ENCODE peak calls at places on chromosomes 1 and 21, in ten cellular contexts. One of them, this sample, is unnamed.
A peak's percentile ranks its signal among the peaks of the same experiment; 100 is the strongest.

GRCh38 chr1:32761253-32761877 is 55.8 kb downstream of the YARS1 start:
- DNase-seq in heart left ventricle: no peak
- DNase-seq in bronchial epithelial cell: peak; percentile 99
- DNase-seq in GM23338: peak; percentile 85
- DNase-seq in OCI-LY7: no peak
- DNase-seq in fibroblast of pulmonary artery: peak; percentile 84
- DNase-seq in Panc1: no peak
- DNase-seq in ascending aorta: no peak
- DNase-seq in fibroblast of mammary gland: peak; percentile 73
- DNase-seq in BJ: no peak
- DNase-seq in this sample: peak; percentile 38

GRCh38 chr1:77467196-77467595 is 185.4 kb downstream of the AK5 start:
- DNase-seq in heart left ventricle: no peak
- DNase-seq in bronchial epithelial cell: no peak
- DNase-seq in GM23338: no peak
- DNase-seq in OCI-LY7: no peak
- DNase-seq in fibroblast of pulmonary artery: no peak
- DNase-seq in Panc1: no peak
- DNase-seq in ascending aorta: no peak
- DNase-seq in fibroblast of mammary gland: no peak
- DNase-seq in BJ: no peak
- DNase-seq in this sample: no peak

GRCh38 chr1:93349231-93350135 is 3.8 kb downstream of the DR1 start:
- DNase-seq in heart left ventricle: no peak
- DNase-seq in bronchial epithelial cell: peak; percentile 68
- DNase-seq in GM23338: no peak
- DNase-seq in OCI-LY7: peak; percentile 16
- DNase-seq in fibroblast of pulmonary artery: no peak
- DNase-seq in Panc1: no peak
- DNase-seq in ascending aorta: no peak
- DNase-seq in fibroblast of mammary gland: peak; percentile 57
- DNase-seq in BJ: no peak
- DNase-seq in this sample: no peak

GRCh38 chr1:184387871-184388670 is 1.2 kb downstream of the C1orf21 start:
- DNase-seq in heart left ventricle: peak; percentile 38
- DNase-seq in bronchial epithelial cell: peak; percentile 95
- DNase-seq in GM23338: peak; percentile 45
- DNase-seq in OCI-LY7: no peak
- DNase-seq in fibroblast of pulmonary artery: peak; percentile 61
- DNase-seq in Panc1: no peak
- DNase-seq in ascending aorta: no peak
- DNase-seq in fibroblast of mammary gland: peak; percentile 87
- DNase-seq in BJ: peak; percentile 32
- DNase-seq in this sample: peak; percentile 19

GRCh38 chr1:111448482-111448917 is 556 bp downstream of the WDR77 start:
- DNase-seq in heart left ventricle: no peak
- DNase-seq in bronchial epithelial cell: peak; percentile 53
- DNase-seq in GM23338: no peak
- DNase-seq in OCI-LY7: peak; percentile 23
- DNase-seq in fibroblast of pulmonary artery: no peak
- DNase-seq in Panc1: no peak
- DNase-seq in ascending aorta: no peak
- DNase-seq in fibroblast of mammary gland: peak; percentile 24
- DNase-seq in BJ: no peak
- DNase-seq in this sample: peak; percentile 20

GRCh38 chr1:7941437-7941793 is 776 bp upstream of the TNFRSF9 start:
- DNase-seq in heart left ventricle: no peak
- DNase-seq in bronchial epithelial cell: no peak
- DNase-seq in GM23338: no peak
- DNase-seq in OCI-LY7: no peak
- DNase-seq in fibroblast of pulmonary artery: no peak
- DNase-seq in Panc1: no peak
- DNase-seq in ascending aorta: no peak
- DNase-seq in fibroblast of mammary gland: peak; percentile 78
- DNase-seq in BJ: no peak
- DNase-seq in this sample: no peak

GRCh38 chr1:19664453-19665043 is at the start of gene HTR6:
- DNase-seq in heart left ventricle: no peak
- DNase-seq in bronchial epithelial cell: no peak
- DNase-seq in GM23338: no peak
- DNase-seq in OCI-LY7: no peak
- DNase-seq in fibroblast of pulmonary artery: no peak
- DNase-seq in Panc1: no peak
- DNase-seq in ascending aorta: no peak
- DNase-seq in fibroblast of mammary gland: no peak
- DNase-seq in BJ: no peak
- DNase-seq in this sample: peak; percentile 89

GRCh38 chr21:39924577-39925308 is 57.5 kb downstream of the PCP4 start:
- DNase-seq in heart left ventricle: no peak
- DNase-seq in bronchial epithelial cell: no peak
- DNase-seq in GM23338: peak; percentile 56
- DNase-seq in OCI-LY7: no peak
- DNase-seq in fibroblast of pulmonary artery: no peak
- DNase-seq in Panc1: no peak
- DNase-seq in ascending aorta: no peak
- DNase-seq in fibroblast of mammary gland: no peak
- DNase-seq in BJ: no peak
- DNase-seq in this sample: no peak

GRCh38 chr1:210233495-210234253 is 1.1 kb downstream of the SERTAD4 start:
- DNase-seq in heart left ventricle: peak; percentile 45
- DNase-seq in bronchial epithelial cell: peak; percentile 64
- DNase-seq in GM23338: peak; percentile 61
- DNase-seq in OCI-LY7: no peak
- DNase-seq in fibroblast of pulmonary artery: peak; percentile 73
- DNase-seq in Panc1: no peak
- DNase-seq in ascending aorta: no peak
- DNase-seq in fibroblast of mammary gland: peak; percentile 51
- DNase-seq in BJ: no peak
- DNase-seq in this sample: no peak

GRCh38 chr1:226549937-226550670 is 1.5 kb downstream of the STUM start:
- DNase-seq in heart left ventricle: peak; percentile 63
- DNase-seq in bronchial epithelial cell: peak; percentile 50
- DNase-seq in GM23338: peak; percentile 76
- DNase-seq in OCI-LY7: peak; percentile 74
- DNase-seq in fibroblast of pulmonary artery: peak; percentile 14
- DNase-seq in Panc1: no peak
- DNase-seq in ascending aorta: no peak
- DNase-seq in fibroblast of mammary gland: peak; percentile 10
- DNase-seq in BJ: no peak
- DNase-seq in this sample: peak; percentile 70

GRCh38 chr1:2386636-2387611 is 4.4 kb downstream of the MORN1 start:
- DNase-seq in heart left ventricle: peak; percentile 21
- DNase-seq in bronchial epithelial cell: no peak
- DNase-seq in GM23338: no peak
- DNase-seq in OCI-LY7: no peak
- DNase-seq in fibroblast of pulmonary artery: no peak
- DNase-seq in Panc1: no peak
- DNase-seq in ascending aorta: no peak
- DNase-seq in fibroblast of mammary gland: no peak
- DNase-seq in BJ: no peak
- DNase-seq in this sample: no peak

GRCh38 chr1:117754061-117754969 is 148.5 kb downstream of the TENT5C start:
- DNase-seq in heart left ventricle: peak; percentile 47
- DNase-seq in bronchial epithelial cell: peak; percentile 46
- DNase-seq in GM23338: peak; percentile 93
- DNase-seq in OCI-LY7: peak; percentile 74
- DNase-seq in fibroblast of pulmonary artery: peak; percentile 73
- DNase-seq in Panc1: no peak
- DNase-seq in ascending aorta: no peak
- DNase-seq in fibroblast of mammary gland: peak; percentile 63
- DNase-seq in BJ: peak; percentile 8
- DNase-seq in this sample: peak; percentile 52

GRCh38 chr1:151728151-151728711 is 6.9 kb downstream of the RIIAD1 start:
- DNase-seq in heart left ventricle: peak; percentile 51
- DNase-seq in bronchial epithelial cell: no peak
- DNase-seq in GM23338: peak; percentile 72
- DNase-seq in OCI-LY7: no peak
- DNase-seq in fibroblast of pulmonary artery: peak; percentile 48
- DNase-seq in Panc1: no peak
- DNase-seq in ascending aorta: no peak
- DNase-seq in fibroblast of mammary gland: peak; percentile 60
- DNase-seq in BJ: no peak
- DNase-seq in this sample: no peak

GRCh38 chr1:164784960-164785359 is 226.0 kb downstream of the PBX1 start:
- DNase-seq in heart left ventricle: no peak
- DNase-seq in bronchial epithelial cell: no peak
- DNase-seq in GM23338: no peak
- DNase-seq in OCI-LY7: no peak
- DNase-seq in fibroblast of pulmonary artery: no peak
- DNase-seq in Panc1: no peak
- DNase-seq in ascending aorta: no peak
- DNase-seq in fibroblast of mammary gland: no peak
- DNase-seq in BJ: no peak
- DNase-seq in this sample: no peak

GRCh38 chr1:56034847-56035483 is 544.4 kb downstream of the PLPP3 start:
- DNase-seq in heart left ventricle: no peak
- DNase-seq in bronchial epithelial cell: no peak
- DNase-seq in GM23338: no peak
- DNase-seq in OCI-LY7: no peak
- DNase-seq in fibroblast of pulmonary artery: peak; percentile 28
- DNase-seq in Panc1: no peak
- DNase-seq in ascending aorta: no peak
- DNase-seq in fibroblast of mammary gland: peak; percentile 60
- DNase-seq in BJ: no peak
- DNase-seq in this sample: no peak

GRCh38 chr1:206766251-206766856 is 4.2 kb upstream of the IL19 start:
- DNase-seq in heart left ventricle: peak; percentile 53
- DNase-seq in bronchial epithelial cell: peak; percentile 28
- DNase-seq in GM23338: no peak
- DNase-seq in OCI-LY7: no peak
- DNase-seq in fibroblast of pulmonary artery: peak; percentile 66
- DNase-seq in Panc1: no peak
- DNase-seq in ascending aorta: peak; percentile 52
- DNase-seq in fibroblast of mammary gland: peak; percentile 82
- DNase-seq in BJ: peak; percentile 47
- DNase-seq in this sample: peak; percentile 45

GRCh38 chr1:160352555-160352954 is 9.4 kb downstream of the NCSTN start:
- DNase-seq in heart left ventricle: no peak
- DNase-seq in bronchial epithelial cell: no peak
- DNase-seq in GM23338: no peak
- DNase-seq in OCI-LY7: no peak
- DNase-seq in fibroblast of pulmonary artery: no peak
- DNase-seq in Panc1: no peak
- DNase-seq in ascending aorta: no peak
- DNase-seq in fibroblast of mammary gland: no peak
- DNase-seq in BJ: no peak
- DNase-seq in this sample: no peak

GRCh38 chr1:24009406-24009805 is 29.3 kb upstream of the SRSF10 start:
- DNase-seq in heart left ventricle: no peak
- DNase-seq in bronchial epithelial cell: peak; percentile 71
- DNase-seq in GM23338: no peak
- DNase-seq in OCI-LY7: no peak
- DNase-seq in fibroblast of pulmonary artery: peak; percentile 33
- DNase-seq in Panc1: no peak
- DNase-seq in ascending aorta: no peak
- DNase-seq in fibroblast of mammary gland: peak; percentile 73
- DNase-seq in BJ: no peak
- DNase-seq in this sample: no peak

GRCh38 chr1:243441601-243442000 is 185.8 kb downstream of the SDCCAG8 start:
- DNase-seq in heart left ventricle: no peak
- DNase-seq in bronchial epithelial cell: no peak
- DNase-seq in GM23338: no peak
- DNase-seq in OCI-LY7: no peak
- DNase-seq in fibroblast of pulmonary artery: no peak
- DNase-seq in Panc1: no peak
- DNase-seq in ascending aorta: no peak
- DNase-seq in fibroblast of mammary gland: no peak
- DNase-seq in BJ: no peak
- DNase-seq in this sample: no peak

GRCh38 chr1:159056069-159056698 is 20.4 kb downstream of the AIM2 start:
- DNase-seq in heart left ventricle: no peak
- DNase-seq in bronchial epithelial cell: no peak
- DNase-seq in GM23338: peak; percentile 59
- DNase-seq in OCI-LY7: peak; percentile 35
- DNase-seq in fibroblast of pulmonary artery: peak; percentile 13
- DNase-seq in Panc1: no peak
- DNase-seq in ascending aorta: no peak
- DNase-seq in fibroblast of mammary gland: no peak
- DNase-seq in BJ: no peak
- DNase-seq in this sample: no peak
- TF ChIP-seq CTCF in heart left ventricle: no peak
- TF ChIP-seq CTCF in bronchial epithelial cell: peak; percentile 1
- TF ChIP-seq CTCF in GM23338: peak; percentile 64
- TF ChIP-seq CTCF in OCI-LY7: peak; percentile 70
- TF ChIP-seq CTCF in fibroblast of pulmonary artery: peak; percentile 8
- TF ChIP-seq CTCF in Panc1: peak; percentile 6
- TF ChIP-seq CTCF in ascending aorta: no peak
- TF ChIP-seq CTCF in fibroblast of mammary gland: peak; percentile 12
- TF ChIP-seq CTCF in BJ: peak; percentile 6
- TF ChIP-seq CTCF in this sample: peak; percentile 27

DNA sequence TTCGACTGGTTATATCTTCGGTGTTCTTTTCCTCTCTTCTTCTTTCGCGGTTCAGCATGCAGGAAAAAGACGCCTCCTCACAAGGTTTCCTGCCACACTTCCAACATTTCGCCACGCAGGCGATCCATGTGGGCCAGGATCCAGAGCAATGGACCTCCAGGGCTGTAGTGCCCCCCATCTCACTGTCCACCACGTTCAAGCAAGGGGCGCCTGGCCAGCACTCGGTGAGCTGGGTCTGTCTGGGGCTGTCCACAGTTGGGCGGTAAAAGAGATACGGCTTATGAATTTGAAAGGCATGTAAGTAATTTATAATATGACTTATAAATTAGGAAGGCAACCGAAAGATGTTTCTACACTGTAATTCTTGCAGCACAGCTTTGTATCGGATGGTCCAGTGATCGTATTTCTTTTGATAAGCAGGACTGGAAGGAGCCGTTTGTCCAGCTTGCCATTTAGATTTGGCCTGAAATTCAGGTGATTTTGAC is 334 bp downstream of the CTH start:
- DNase-seq in heart left ventricle: no peak
- DNase-seq in bronchial epithelial cell: peak; percentile 31
- DNase-seq in GM23338: no peak
- DNase-seq in OCI-LY7: no peak
- DNase-seq in fibroblast of pulmonary artery: no peak
- DNase-seq in Panc1: no peak
- DNase-seq in ascending aorta: no peak
- DNase-seq in fibroblast of mammary gland: no peak
- DNase-seq in BJ: no peak
- DNase-seq in this sample: no peak
- TF ChIP-seq CTCF in heart left ventricle: no peak
- TF ChIP-seq CTCF in bronchial epithelial cell: no peak
- TF ChIP-seq CTCF in GM23338: no peak
- TF ChIP-seq CTCF in OCI-LY7: no peak
- TF ChIP-seq CTCF in fibroblast of pulmonary artery: no peak
- TF ChIP-seq CTCF in Panc1: no peak
- TF ChIP-seq CTCF in ascending aorta: no peak
- TF ChIP-seq CTCF in fibroblast of mammary gland: no peak
- TF ChIP-seq CTCF in BJ: no peak
- TF ChIP-seq CTCF in this sample: no peak

GRCh38 chr21:38712076-38712475 is 93.7 kb upstream of the ETS2 start:
- DNase-seq in heart left ventricle: peak; percentile 40
- DNase-seq in bronchial epithelial cell: peak; percentile 69
- DNase-seq in GM23338: peak; percentile 77
- DNase-seq in OCI-LY7: peak; percentile 22
- DNase-seq in fibroblast of pulmonary artery: peak; percentile 57
- DNase-seq in Panc1: peak; percentile 30
- DNase-seq in ascending aorta: no peak
- DNase-seq in fibroblast of mammary gland: peak; percentile 55
- DNase-seq in BJ: no peak
- DNase-seq in this sample: no peak
- TF ChIP-seq CTCF in heart left ventricle: peak; percentile 55
- TF ChIP-seq CTCF in bronchial epithelial cell: peak; percentile 81
- TF ChIP-seq CTCF in GM23338: peak; percentile 83
- TF ChIP-seq CTCF in OCI-LY7: peak; percentile 64
- TF ChIP-seq CTCF in fibroblast of pulmonary artery: peak; percentile 60
- TF ChIP-seq CTCF in Panc1: peak; percentile 81
- TF ChIP-seq CTCF in ascending aorta: peak; percentile 51
- TF ChIP-seq CTCF in fibroblast of mammary gland: peak; percentile 58
- TF ChIP-seq CTCF in BJ: peak; percentile 62
- TF ChIP-seq CTCF in this sample: peak; percentile 19

GRCh38 chr1:45521413-45522323 is at the start of gene PRDX1:
- DNase-seq in heart left ventricle: peak; percentile 97
- DNase-seq in bronchial epithelial cell: peak; percentile 85
- DNase-seq in GM23338: peak; percentile 96
- DNase-seq in OCI-LY7: peak; percentile 95
- DNase-seq in fibroblast of pulmonary artery: peak; percentile 96
- DNase-seq in Panc1: peak; percentile 84
- DNase-seq in ascending aorta: peak; percentile 87
- DNase-seq in fibroblast of mammary gland: peak; percentile 94
- DNase-seq in BJ: peak; percentile 75
- DNase-seq in this sample: peak; percentile 92
- TF ChIP-seq CTCF in heart left ventricle: peak; percentile 38
- TF ChIP-seq CTCF in bronchial epithelial cell: no peak
- TF ChIP-seq CTCF in GM23338: no peak
- TF ChIP-seq CTCF in OCI-LY7: peak; percentile 30
- TF ChIP-seq CTCF in fibroblast of pulmonary artery: peak; percentile 6
- TF ChIP-seq CTCF in Panc1: no peak
- TF ChIP-seq CTCF in ascending aorta: no peak
- TF ChIP-seq CTCF in fibroblast of mammary gland: no peak
- TF ChIP-seq CTCF in BJ: peak; percentile 33
- TF ChIP-seq CTCF in this sample: no peak